ENCODE peak calls at places on chromosomes 11 and 22, in five cellular contexts. Y is A549, R is HCT116, M is Panc1, C is HepG2. I is an unnamed sample.
A peak's percentile ranks its signal among the peaks of the same experiment; 100 is the strongest.

GRCh38 chr11:126959700-126960099 is 40.9 kb downstream of the KIRREL3 start:
- DNase-seq in Y (no peak), R (no peak), M (no peak), C (no peak), I (no peak)

GRCh38 chr11:114340311-114341131 is 44.3 kb downstream of the NNMT start:
- DNase-seq in Y (peak; percentile 85), R (peak; percentile 51), M (peak; percentile 43), C (peak; percentile 30), I (peak; percentile 92)

GRCh38 chr11:2130881-2131352 is 8.3 kb downstream of the IGF2 start:
- DNase-seq in Y (no peak), R (no peak), M (no peak), C (no peak), I (no peak)

GRCh38 chr11:78230161-78230877 is 41.6 kb downstream of the USP35 start:
- DNase-seq in Y (no peak), R (no peak), M (no peak), C (no peak), I (no peak)

GRCh38 chr22:23278883-23279675 is 98.8 kb downstream of the BCR start:
- DNase-seq in Y (peak; percentile 52), R (no peak), M (no peak), C (no peak), I (no peak)

GRCh38 chr11:19329910-19330309 is 89.2 kb upstream of the E2F8 start:
- DNase-seq in Y (no peak), R (no peak), M (no peak), C (no peak), I (no peak)

GRCh38 chr11:88491674-88492073 is 154.1 kb upstream of the CTSC start:
- DNase-seq in Y (no peak), R (no peak), M (no peak), C (no peak), I (no peak)

GRCh38 chr11:131033151-131033651 is 116.9 kb upstream of the SNX19 start:
- DNase-seq in Y (peak; percentile 55), R (peak; percentile 12), M (peak; percentile 25), C (peak; percentile 18), I (peak; percentile 44)

GRCh38 chr11:24516658-24517057 is 19.8 kb downstream of the LUZP2 start:
- DNase-seq in Y (no peak), R (no peak), M (no peak), C (no peak), I (no peak)

GRCh38 chr22:21064917-21065864 is 19.4 kb downstream of the LRRC74B start:
- DNase-seq in Y (no peak), R (no peak), M (no peak), C (no peak), I (no peak)

GRCh38 chr22:17866127-17866526 is 91.9 kb upstream of the BID start:
- DNase-seq in Y (no peak), R (no peak), M (no peak), C (no peak), I (no peak)

GRCh38 chr11:21552910-21553309 is 640.0 kb upstream of the ANO5 start:
- DNase-seq in Y (peak; percentile 67), R (no peak), M (no peak), C (no peak), I (no peak)

GRCh38 chr11:112882494-112883381 is 78.5 kb upstream of the NCAM1 start:
- DNase-seq in Y (no peak), R (no peak), M (no peak), C (no peak), I (no peak)

GRCh38 chr11:120608760-120609211 is 97.2 kb downstream of the GRIK4 start:
- DNase-seq in Y (no peak), R (no peak), M (no peak), C (no peak), I (no peak)

GRCh38 chr22:46538816-46539163 is 1.4 kb upstream of the CELSR1 start:
- DNase-seq in Y (peak; percentile 26), R (no peak), M (no peak), C (no peak), I (no peak)

GRCh38 chr11:117546431-117547160 is 218.9 kb downstream of the CEP164 start:
- DNase-seq in Y (no peak), R (no peak), M (no peak), C (no peak), I (no peak)

GRCh38 chr11:64713031-64713780 is 9.8 kb downstream of the NRXN2 start:
- DNase-seq in Y (peak; percentile 48), R (no peak), M (no peak), C (no peak), I (peak; percentile 55)

GRCh38 chr11:10350341-10350740 is 45.5 kb downstream of the ADM start:
- DNase-seq in Y (peak; percentile 40), R (peak; percentile 80), M (no peak), C (peak; percentile 77), I (peak; percentile 86)

GRCh38 chr11:119014209-119014924 is 3.8 kb downstream of the RPS25 start:
- DNase-seq in Y (no peak), R (no peak), M (no peak), C (no peak), I (no peak)

GRCh38 chr11:119018074-119018938 is at the start of the genes RPS25 and TRAPPC4:
- DNase-seq in Y (peak; percentile 95), R (peak; percentile 94), M (peak; percentile 95), C (peak; percentile 93), I (peak; percentile 99)

GRCh38 chr11:119019996-119020395 is 1.4 kb downstream of the TRAPPC4 start:
- DNase-seq in Y (no peak), R (no peak), M (no peak), C (no peak), I (no peak)

GRCh38 chr11:119015054-119015611 is 3.0 kb downstream of the RPS25 start:
- DNase-seq in Y (no peak), R (no peak), M (no peak), C (no peak), I (no peak)

DNA sequence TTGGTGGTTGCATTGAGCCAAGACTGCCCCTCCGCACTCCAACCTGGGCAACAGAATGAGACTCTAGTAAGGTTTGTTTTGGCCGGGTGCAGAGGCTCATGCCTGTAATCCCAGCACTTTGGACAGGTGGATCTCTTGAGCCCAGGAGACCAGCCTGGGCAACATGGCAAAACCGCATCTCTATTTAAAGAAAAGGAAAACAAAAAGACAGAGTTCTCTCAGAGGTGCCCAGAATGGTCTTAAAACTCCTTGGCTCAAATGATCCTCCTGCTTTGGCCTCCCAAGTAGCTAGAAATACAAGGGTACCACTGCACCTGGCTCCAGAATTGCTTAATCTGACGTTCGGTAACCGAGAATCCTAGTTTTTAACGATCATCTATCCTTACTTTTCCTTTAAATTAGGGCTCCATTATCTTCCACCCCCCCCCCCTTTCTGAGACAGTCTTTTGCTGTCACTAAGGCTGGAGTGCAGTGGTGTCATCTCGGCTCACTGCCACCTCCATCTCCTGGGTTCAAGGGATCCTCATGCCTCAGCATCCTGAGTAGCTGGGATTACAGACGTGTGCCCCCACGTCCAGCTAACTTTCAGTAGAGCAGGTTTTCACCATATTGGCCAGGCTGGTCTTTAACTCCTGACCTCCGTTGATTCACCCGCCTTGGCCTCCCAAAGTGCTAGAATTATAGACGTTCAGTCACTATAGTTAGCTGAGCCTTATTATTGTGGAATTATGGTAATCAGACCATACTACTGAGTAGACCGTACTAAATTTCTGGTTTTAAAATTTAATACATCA is 1.7 kb downstream of the RPS25 start:
- DNase-seq in Y (no peak), R (no peak), M (no peak), C (no peak), I (no peak)
- H3K4me3 ChIP-seq in Y (peak overlapping the region; percentile 72), R (peak overlapping the region; percentile 72), M (peak overlapping the region; percentile 67), C (peak overlapping the region; percentile 72), I (peak overlapping the region; percentile 88)

DNA sequence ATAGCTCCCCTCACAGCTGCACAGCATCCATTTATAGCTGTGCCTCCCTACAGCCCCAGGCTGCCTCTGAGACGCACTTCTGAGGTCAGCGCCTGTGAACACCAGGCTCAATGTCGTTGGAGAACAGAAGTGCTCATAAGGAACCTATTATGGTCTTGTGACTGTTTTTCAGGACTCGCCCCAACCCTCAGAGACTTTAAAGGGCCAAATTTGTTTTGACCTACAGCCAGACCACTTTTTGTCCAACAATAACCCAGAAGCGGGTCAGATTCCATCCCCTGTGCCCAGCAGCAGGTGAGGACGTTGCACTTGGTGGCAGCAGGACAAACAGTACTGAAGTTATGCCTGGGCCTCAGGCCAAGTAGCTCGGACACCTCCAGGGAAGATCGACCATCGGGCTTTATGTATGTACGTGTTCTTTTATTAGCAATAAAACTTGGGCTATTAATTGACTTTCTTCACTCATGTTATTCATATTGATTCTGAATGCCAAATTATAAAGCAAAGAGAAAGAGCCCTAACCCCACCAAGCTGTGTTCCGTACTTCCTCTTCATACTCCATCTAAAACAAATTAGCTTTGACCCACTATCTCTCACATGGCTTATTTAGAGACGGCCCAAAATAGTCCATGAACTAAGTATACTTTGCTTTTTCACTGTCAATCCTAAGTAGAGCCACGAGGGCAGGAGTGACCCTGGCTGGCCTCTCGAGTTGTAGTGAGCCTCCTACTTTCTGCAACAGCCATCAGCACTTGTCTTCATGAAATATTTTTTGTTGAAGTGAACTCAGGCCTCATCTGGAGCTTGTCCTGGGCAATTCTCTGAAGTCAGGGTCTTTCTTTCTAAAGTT is 92.3 kb upstream of the PAX6 start:
- DNase-seq in Y (no peak), R (no peak), M (no peak), C (no peak), I (no peak)
- TF ChIP-seq REST in Y (no peak), R (no peak), M (no peak), C (no peak), I (no peak)

GRCh38 chr11:57481915-57482781 is 21.8 kb downstream of the RTN4RL2 start:
- DNase-seq in Y (no peak), R (no peak), M (no peak), C (no peak), I (peak; percentile 44)
- H3K4me3 ChIP-seq in Y (peak overlapping the region; percentile 48), R (no peak overlapping the region), M (no peak overlapping the region), C (no peak overlapping the region), I (peak overlapping the region; percentile 93)

DNA sequence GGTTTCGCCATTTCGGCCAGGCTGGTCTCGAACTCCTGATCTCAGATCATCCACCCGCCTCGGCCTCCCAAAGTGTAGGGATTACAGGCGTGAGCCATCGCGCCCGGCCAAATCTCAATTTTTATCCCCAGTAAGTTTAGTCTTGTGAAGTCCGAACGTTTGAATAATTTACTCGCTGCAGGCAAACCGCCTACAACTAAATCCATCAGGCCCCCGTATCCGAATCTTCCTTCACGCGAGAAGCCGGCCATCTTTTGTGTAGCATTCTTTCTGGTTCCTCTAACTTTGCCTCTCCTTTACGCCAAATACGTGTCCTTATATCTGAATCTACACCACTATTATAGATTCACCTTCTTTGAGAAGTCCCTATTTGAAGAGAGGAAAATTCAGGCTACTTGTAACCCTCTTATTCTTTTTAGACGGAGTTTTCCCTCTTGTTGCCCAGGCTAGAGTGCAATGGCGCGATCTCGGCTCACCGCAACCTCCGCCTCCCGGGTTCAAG is 581 bp upstream of the EIF3L start:
- DNase-seq in Y (peak; percentile 42), R (peak; percentile 31), M (no peak), C (peak; percentile 53), I (peak; percentile 57)
- TF ChIP-seq REST in Y (peak; percentile 73), R (no peak), M (no peak), C (no peak), I (no peak)

GRCh38 chr22:41862160-41862529 is 29.2 kb downstream of the SREBF2 start:
- DNase-seq in Y (no peak), R (no peak), M (no peak), C (peak; percentile 39), I (no peak)
- H3K4me3 ChIP-seq in Y (no peak overlapping the region), R (no peak overlapping the region), M (no peak overlapping the region), C (no peak overlapping the region), I (no peak overlapping the region)